ENCODE peak calls at places on chromosomes 4 and X, in nine cellular contexts. P is Peyer's patch, O is Calu3, R is hepatocyte, D is retinal pigment epithelial cell, Y is HFFc6, M is right lobe of liver, G is neural crest cell, X is IMR-90. N is an unnamed sample.

GRCh38 chr4:40378619-40379018 is 43.5 kb downstream of the CHRNA9 start:
- DNase-seq in R (no peak), G (no peak), O (no peak), X (no peak), D (no peak), Y (no peak), M (no peak), P (no peak), N (no peak)

GRCh38 chr4:83686166-83686565 is 150.3 kb downstream of the GPAT3 start:
- DNase-seq in Y (peak), M (no peak), R (no peak), G (no peak), X (peak), P (no peak), D (no peak), O (no peak), N (no peak)

GRCh38 chrX:46626566-46626965 is 53.0 kb downstream of the CHST7 start:
- DNase-seq in X (no peak), R (no peak), M (no peak), Y (no peak), D (no peak), G (no peak), P (peak), O (no peak), N (peak)

GRCh38 chrX:24619647-24620046 is 27.5 kb downstream of the PCYT1B start:
- DNase-seq in G (no peak), D (peak), P (no peak), M (no peak), Y (peak), X (peak), R (peak), O (no peak), N (no peak)

GRCh38 chr4:2168469-2169319 is 73.2 kb downstream of the HAUS3 start:
- DNase-seq in O (no peak), G (no peak), Y (no peak), M (no peak), X (no peak), R (no peak), P (no peak), D (no peak), N (no peak)

GRCh38 chr4:187172340-187172761 is 448.7 kb upstream of the FAT1 start:
- DNase-seq in M (no peak), P (no peak), X (no peak), O (peak), R (no peak), Y (peak), D (no peak), G (no peak), N (no peak)

GRCh38 chrX:47078129-47079043 is at the start of gene RGN:
- DNase-seq in P (no peak), D (no peak), G (no peak), X (no peak), O (peak), M (peak), Y (no peak), R (peak), N (no peak)

GRCh38 chrX:107678957-107679740 is 50.8 kb downstream of the PRPS1 start:
- DNase-seq in X (peak), M (no peak), G (no peak), P (peak), Y (peak), R (peak), O (no peak), D (no peak), N (peak)

GRCh38 chr4:137524642-137525384 is 7.5 kb downstream of the PCDH18 start:
- DNase-seq in M (no peak), G (no peak), D (peak), R (no peak), X (peak), P (no peak), Y (peak), O (no peak), N (no peak)

GRCh38 chrX:37320541-37321203 is 28.5 kb upstream of the PRRG1 start:
- DNase-seq in M (no peak), P (no peak), O (no peak), X (no peak), G (no peak), Y (no peak), R (no peak), D (no peak), N (no peak)

GRCh38 chr4:139099366-139099982 is 77.5 kb downstream of the ELF2 start:
- DNase-seq in P (peak), X (peak), M (peak), O (peak), Y (peak), G (peak), D (peak), R (peak), N (peak)

GRCh38 chr4:125440814-125441213 is 126.1 kb downstream of the FAT4 start:
- DNase-seq in R (no peak), P (no peak), M (no peak), O (no peak), G (no peak), X (no peak), Y (no peak), D (no peak), N (no peak)

GRCh38 chr4:84263415-84263814 is 235.7 kb downstream of the NKX6-1 start:
- DNase-seq in M (no peak), O (no peak), Y (no peak), R (no peak), D (no peak), X (no peak), G (no peak), P (no peak), N (no peak)

GRCh38 chr4:94765653-94766052 is 7.9 kb downstream of the BMPR1B start:
- DNase-seq in X (no peak), R (no peak), O (no peak), Y (no peak), P (no peak), G (no peak), M (no peak), D (no peak), N (no peak)

GRCh38 chr4:169611991-169612868 is at the start of gene NEK1:
- DNase-seq in X (peak), M (peak), P (peak), R (peak), G (peak), D (no peak), Y (peak), O (peak), N (peak)

GRCh38 chr4:8427761-8428287 is 12.7 kb downstream of the ACOX3 start:
- DNase-seq in M (peak), P (peak), Y (no peak), O (no peak), R (peak), X (peak), G (no peak), D (no peak), N (peak)

GRCh38 chr4:3293410-3294391 is 880 bp downstream of the RGS12 start:
- DNase-seq in R (no peak), M (no peak), X (no peak), O (no peak), G (no peak), P (no peak), Y (no peak), D (no peak), N (no peak)

GRCh38 chr4:96205143-96205542 is 365.2 kb downstream of the PDHA2 start:
- DNase-seq in R (no peak), M (no peak), D (no peak), P (no peak), O (no peak), X (no peak), G (no peak), Y (no peak), N (no peak)

GRCh38 chrX:70042399-70043371 is 7.1 kb downstream of the AWAT2 start:
- DNase-seq in M (no peak), P (no peak), O (peak), R (no peak), Y (peak), X (peak), G (no peak), D (no peak), N (no peak)

GRCh38 chr4:8221476-8221875 is 22.4 kb downstream of the SH3TC1 start:
- DNase-seq in Y (peak), X (peak), G (no peak), M (no peak), R (no peak), P (no peak), O (no peak), D (no peak), N (no peak)

GRCh38 chr4:57085278-57085677 is 24.9 kb downstream of the IGFBP7 start:
- DNase-seq in X (no peak), G (no peak), D (no peak), R (no peak), O (no peak), M (no peak), Y (no peak), P (no peak), N (no peak)

GRCh38 chr4:137032242-137032641 is 500.1 kb downstream of the PCDH18 start:
- DNase-seq in M (no peak), D (peak), G (no peak), P (no peak), R (no peak), Y (no peak), X (no peak), O (no peak), N (no peak)

GRCh38 chr4:54954656-54955388 is 170.6 kb downstream of the KDR start:
- DNase-seq in X (no peak), P (no peak), R (no peak), G (no peak), Y (no peak), M (no peak), D (no peak), O (no peak), N (no peak)

GRCh38 chr4:61588621-61589020 is 388.5 kb downstream of the ADGRL3 start:
- DNase-seq in X (no peak), R (no peak), O (no peak), P (no peak), D (no peak), M (no peak), Y (no peak), G (no peak), N (no peak)

GRCh38 chr4:61590881-61591280 is 390.8 kb downstream of the ADGRL3 start:
- DNase-seq in O (no peak), X (no peak), Y (no peak), P (no peak), M (no peak), D (no peak), R (no peak), G (no peak), N (no peak)
- TF ChIP-seq CTCF in O (no peak), X (no peak), Y (no peak), P (peak), M (no peak), D (peak), R (no peak), G (peak), N (no peak)

GRCh38 chrX:109475174-109475891 is 6.6 kb downstream of the GUCY2F start:
- DNase-seq in Y (peak), P (no peak), G (peak), D (no peak), R (peak), O (peak), M (peak), X (peak), N (no peak)

DNA sequence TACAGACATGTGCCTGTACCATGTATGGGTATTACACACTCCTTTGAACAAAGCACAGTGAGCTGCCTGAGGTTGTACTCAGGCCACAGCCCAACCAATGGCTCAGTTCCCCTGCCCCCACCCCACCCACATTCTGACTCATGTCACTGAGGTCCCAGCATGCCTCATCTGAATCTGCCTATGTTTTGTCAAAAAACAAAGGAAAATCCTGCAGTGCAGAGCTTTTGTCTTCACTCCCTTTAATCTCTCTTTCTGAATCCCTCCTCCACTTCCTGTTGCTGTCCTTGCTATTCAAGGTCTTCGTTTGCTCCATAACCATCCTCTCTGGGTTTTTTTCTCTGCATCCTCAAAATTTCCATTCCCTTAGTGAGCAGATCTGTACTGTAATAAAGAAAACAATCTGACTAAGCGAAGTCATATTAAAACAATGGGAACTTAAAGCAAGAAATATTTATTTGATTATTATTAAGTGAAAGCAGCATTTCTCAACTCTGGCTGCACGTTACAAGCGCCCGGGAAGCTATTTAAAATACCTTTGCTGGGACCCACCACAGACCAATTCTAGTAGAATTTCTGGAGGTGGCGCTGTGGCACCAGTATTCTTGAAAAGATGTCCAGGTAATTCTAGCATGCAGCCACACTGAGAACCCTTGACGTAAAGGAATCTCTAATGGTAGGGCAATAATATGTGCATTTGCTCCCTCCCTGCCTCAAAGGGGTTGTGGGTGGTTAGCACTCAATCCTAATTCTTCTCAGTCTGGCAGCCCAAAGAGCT is 8.8 kb downstream of the GUCY2F start:
- DNase-seq in Y (peak), D (no peak), P (no peak), X (peak), G (peak), R (peak), O (no peak), M (no peak), N (no peak)
- TF ChIP-seq CTCF in Y (peak), D (peak), P (no peak), X (peak), G (peak), R (peak), O (no peak), M (no peak), N (no peak)

GRCh38 chrX:15854712-15855561 is at the start of gene AP1S2:
- DNase-seq in R (peak), P (peak), M (peak), Y (peak), G (peak), X (peak), O (peak), D (peak), N (peak)

GRCh38 chrX:15854080-15854655 is 445 bp downstream of the AP1S2 start:
- DNase-seq in O (peak), X (no peak), M (peak), D (no peak), R (peak), Y (peak), G (peak), P (peak), N (peak)

GRCh38 chrX:15853586-15854079 is 980 bp downstream of the AP1S2 start:
- DNase-seq in O (no peak), M (no peak), G (no peak), R (peak), X (no peak), P (no peak), Y (no peak), D (no peak), N (no peak)

GRCh38 chrX:15848576-15848975 is 6.0 kb downstream of the AP1S2 start:
- DNase-seq in O (no peak), P (no peak), G (no peak), Y (no peak), X (no peak), R (no peak), M (no peak), D (peak), N (no peak)

DNA sequence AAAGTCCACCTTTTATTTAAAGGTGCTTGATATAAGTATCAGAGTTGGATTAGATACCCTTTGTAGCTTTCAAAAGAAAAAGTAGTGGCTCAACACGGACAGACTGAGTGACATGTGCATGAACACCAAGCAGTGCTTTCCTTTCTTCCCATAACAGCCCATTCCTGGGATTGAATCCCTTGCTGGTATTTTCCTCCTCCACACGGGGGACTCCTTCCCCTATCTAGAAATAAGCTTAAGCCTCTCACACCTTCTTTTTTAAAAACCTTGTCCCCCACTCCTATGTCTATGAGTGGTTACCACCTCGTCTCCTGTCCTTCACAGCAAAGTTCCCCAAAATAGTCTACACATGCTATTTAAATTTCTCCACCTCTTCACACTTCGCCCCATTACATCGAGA is 5.1 kb downstream of the AP1S2 start:
- DNase-seq in X (no peak), Y (no peak), R (peak), D (no peak), P (no peak), O (peak), M (no peak), G (no peak), N (no peak)
- TF ChIP-seq CTCF in X (peak), Y (no peak), R (peak), D (peak), P (no peak), O (no peak), M (no peak), G (peak), N (no peak)

GRCh38 chr4:111136438-111136837 is 513.6 kb upstream of the PITX2 start:
- DNase-seq in X (peak), D (no peak), P (no peak), M (no peak), R (no peak), Y (peak), O (peak), G (no peak), N (no peak)
- TF ChIP-seq CTCF in X (peak), D (no peak), P (no peak), M (no peak), R (peak), Y (peak), O (no peak), G (no peak), N (no peak)

GRCh38 chr4:97978791-97979488 is 164.3 kb downstream of the STPG2 start:
- DNase-seq in G (no peak), P (no peak), Y (no peak), D (no peak), O (no peak), M (no peak), X (no peak), R (no peak), N (no peak)

GRCh38 chr4:97990409-97990808 is 152.9 kb downstream of the STPG2 start:
- DNase-seq in D (no peak), X (no peak), Y (no peak), M (no peak), P (no peak), O (no peak), G (no peak), R (no peak), N (no peak)

GRCh38 chr4:97987019-97987648 is 156.1 kb downstream of the STPG2 start:
- DNase-seq in X (no peak), Y (peak), G (no peak), R (peak), O (no peak), D (peak), M (no peak), P (no peak), N (no peak)

GRCh38 chr4:97984545-97985131 is 158.6 kb downstream of the STPG2 start:
- DNase-seq in X (no peak), O (peak), D (no peak), M (no peak), G (no peak), Y (no peak), P (no peak), R (no peak), N (no peak)
- TF ChIP-seq CTCF in X (no peak), O (no peak), D (peak), M (no peak), G (peak), Y (peak), P (no peak), R (peak), N (no peak)

GRCh38 chrX:18661273-18661672 is 10.6 kb downstream of the RS1 start:
- DNase-seq in R (no peak), P (no peak), D (no peak), M (no peak), X (no peak), O (no peak), G (no peak), Y (no peak), N (no peak)

GRCh38 chrX:18668468-18668867 is 3.4 kb downstream of the RS1 start:
- DNase-seq in G (no peak), R (no peak), Y (no peak), D (no peak), O (no peak), P (no peak), X (no peak), M (no peak), N (no peak)

GRCh38 chrX:18666614-18667013 is 5.3 kb downstream of the RS1 start:
- DNase-seq in X (no peak), R (no peak), O (no peak), P (no peak), Y (no peak), G (no peak), D (no peak), M (no peak), N (peak)

GRCh38 chrX:18668059-18668458 is 3.8 kb downstream of the RS1 start:
- DNase-seq in D (no peak), Y (no peak), M (no peak), X (no peak), R (no peak), P (no peak), G (no peak), O (no peak), N (no peak)

GRCh38 chrX:18664947-18665346 is 7.0 kb downstream of the RS1 start:
- DNase-seq in Y (no peak), D (no peak), P (no peak), X (no peak), G (no peak), R (no peak), M (no peak), O (peak), N (no peak)
- TF ChIP-seq CTCF in Y (no peak), D (no peak), P (no peak), X (no peak), G (peak), R (no peak), M (no peak), O (no peak), N (no peak)

GRCh38 chrX:32153586-32153985 is 1057.8 kb downstream of the DMD start:
- DNase-seq in G (no peak), M (no peak), X (no peak), R (no peak), P (no peak), O (no peak), Y (no peak), D (no peak), N (no peak)
- TF ChIP-seq CTCF in G (no peak), M (no peak), X (no peak), R (no peak), P (no peak), O (no peak), Y (no peak), D (no peak), N (no peak)

GRCh38 chrX:40175416-40176255 is 77.9 kb upstream of the BCOR start:
- DNase-seq in M (peak), P (peak), Y (peak), D (no peak), O (peak), R (peak), G (peak), X (no peak), N (peak)

GRCh38 chrX:40176256-40176978 is 78.7 kb upstream of the BCOR start:
- DNase-seq in R (peak), D (no peak), X (no peak), O (peak), M (peak), Y (peak), P (peak), G (no peak), N (peak)

GRCh38 chrX:40177942-40178715 is 80.4 kb upstream of the BCOR start:
- DNase-seq in G (no peak), Y (no peak), M (no peak), P (no peak), R (no peak), X (no peak), O (no peak), D (no peak), N (no peak)

GRCh38 chrX:40177489-40177888 is 79.7 kb upstream of the BCOR start:
- DNase-seq in M (no peak), R (no peak), X (no peak), P (no peak), O (no peak), Y (no peak), G (no peak), D (no peak), N (no peak)

GRCh38 chrX:40176979-40177430 is 79.2 kb upstream of the BCOR start:
- DNase-seq in P (no peak), M (no peak), X (no peak), G (no peak), O (no peak), Y (no peak), D (no peak), R (peak), N (no peak)
- TF ChIP-seq CTCF in P (no peak), M (no peak), X (no peak), G (no peak), O (no peak), Y (no peak), D (peak), R (no peak), N (no peak)